ENCODE peak calls at places on chromosomes 2 and 18, in eight cellular contexts. One of them, this sample, is unnamed.

GRCh38 chr2:168311265-168311925 is 64.0 kb upstream of the STK39 start:
- DNase-seq in OCI-LY7: no peak
- DNase-seq in pancreas: no peak
- DNase-seq in SK-N-SH: no peak
- DNase-seq in GM13977: no peak
- DNase-seq in Peyer's patch: no peak
- DNase-seq in mammary epithelial cell: no peak
- DNase-seq in endodermal cell: no peak
- DNase-seq in this sample: peak

GRCh38 chr2:235463893-235464292 is 29.9 kb upstream of the AGAP1 start:
- DNase-seq in OCI-LY7: no peak
- DNase-seq in pancreas: peak
- DNase-seq in SK-N-SH: no peak
- DNase-seq in GM13977: no peak
- DNase-seq in Peyer's patch: no peak
- DNase-seq in mammary epithelial cell: no peak
- DNase-seq in endodermal cell: no peak
- DNase-seq in this sample: no peak

GRCh38 chr2:6877402-6878305 is at the start of gene RSAD2:
- DNase-seq in OCI-LY7: no peak
- DNase-seq in pancreas: peak
- DNase-seq in SK-N-SH: no peak
- DNase-seq in GM13977: no peak
- DNase-seq in Peyer's patch: peak
- DNase-seq in mammary epithelial cell: peak
- DNase-seq in endodermal cell: no peak
- DNase-seq in this sample: peak

GRCh38 chr18:53380063-53380639 is 844.3 kb downstream of the MBD2 start:
- DNase-seq in OCI-LY7: peak
- DNase-seq in pancreas: no peak
- DNase-seq in SK-N-SH: peak
- DNase-seq in GM13977: peak
- DNase-seq in Peyer's patch: no peak
- DNase-seq in mammary epithelial cell: peak
- DNase-seq in endodermal cell: peak
- DNase-seq in this sample: peak

GRCh38 chr2:9610781-9611548 is 19.8 kb downstream of the YWHAQ start:
- DNase-seq in OCI-LY7: no peak
- DNase-seq in pancreas: no peak
- DNase-seq in SK-N-SH: no peak
- DNase-seq in GM13977: no peak
- DNase-seq in Peyer's patch: no peak
- DNase-seq in mammary epithelial cell: no peak
- DNase-seq in endodermal cell: no peak
- DNase-seq in this sample: peak

GRCh38 chr18:8750954-8751415 is 45.6 kb downstream of the MTCL1 start:
- DNase-seq in OCI-LY7: no peak
- DNase-seq in pancreas: no peak
- DNase-seq in SK-N-SH: peak
- DNase-seq in GM13977: no peak
- DNase-seq in Peyer's patch: no peak
- DNase-seq in mammary epithelial cell: no peak
- DNase-seq in endodermal cell: no peak
- DNase-seq in this sample: peak

GRCh38 chr2:27507293-27507692 is 10.7 kb downstream of the GCKR start:
- DNase-seq in OCI-LY7: no peak
- DNase-seq in pancreas: no peak
- DNase-seq in SK-N-SH: no peak
- DNase-seq in GM13977: no peak
- DNase-seq in Peyer's patch: no peak
- DNase-seq in mammary epithelial cell: no peak
- DNase-seq in endodermal cell: no peak
- DNase-seq in this sample: no peak

GRCh38 chr2:223306371-223306770 is 254.4 kb downstream of the KCNE4 start:
- DNase-seq in OCI-LY7: peak
- DNase-seq in pancreas: no peak
- DNase-seq in SK-N-SH: no peak
- DNase-seq in GM13977: no peak
- DNase-seq in Peyer's patch: no peak
- DNase-seq in mammary epithelial cell: no peak
- DNase-seq in endodermal cell: peak
- DNase-seq in this sample: peak

GRCh38 chr2:85604568-85605339 is 2.3 kb upstream of the TMEM150A start:
- DNase-seq in OCI-LY7: no peak
- DNase-seq in pancreas: no peak
- DNase-seq in SK-N-SH: no peak
- DNase-seq in GM13977: no peak
- DNase-seq in Peyer's patch: no peak
- DNase-seq in mammary epithelial cell: no peak
- DNase-seq in endodermal cell: peak
- DNase-seq in this sample: peak

GRCh38 chr2:147451902-147452515 is 392.8 kb upstream of the ACVR2A start:
- DNase-seq in OCI-LY7: no peak
- DNase-seq in pancreas: no peak
- DNase-seq in SK-N-SH: no peak
- DNase-seq in GM13977: no peak
- DNase-seq in Peyer's patch: no peak
- DNase-seq in mammary epithelial cell: no peak
- DNase-seq in endodermal cell: no peak
- DNase-seq in this sample: no peak

GRCh38 chr2:59680863-59681262 is 872.6 kb downstream of the BCL11A start:
- DNase-seq in OCI-LY7: no peak
- DNase-seq in pancreas: no peak
- DNase-seq in SK-N-SH: no peak
- DNase-seq in GM13977: no peak
- DNase-seq in Peyer's patch: no peak
- DNase-seq in mammary epithelial cell: peak
- DNase-seq in endodermal cell: no peak
- DNase-seq in this sample: peak

DNA sequence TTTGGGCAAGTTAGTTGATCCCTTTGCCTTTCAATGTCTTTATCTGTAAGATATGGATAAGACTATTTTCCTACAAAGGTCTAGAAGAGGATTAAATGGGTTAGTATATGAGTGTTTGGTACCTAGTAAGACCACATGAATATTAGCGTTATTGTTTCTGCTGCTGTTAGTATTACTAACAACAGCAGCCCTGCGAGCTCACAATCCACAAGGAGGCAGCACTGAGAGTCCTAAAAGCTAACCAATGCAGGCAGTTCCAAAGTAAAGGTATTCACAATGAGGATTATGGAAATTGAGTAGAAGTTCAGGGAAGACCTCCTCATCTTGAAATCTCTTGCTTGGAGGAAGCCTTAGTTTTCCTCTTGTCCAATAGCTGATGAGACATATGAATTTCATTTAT is 248.9 kb downstream of the TDRD15 start:
- DNase-seq in OCI-LY7: peak
- DNase-seq in pancreas: no peak
- DNase-seq in SK-N-SH: peak
- DNase-seq in GM13977: no peak
- DNase-seq in Peyer's patch: no peak
- DNase-seq in mammary epithelial cell: peak
- DNase-seq in endodermal cell: peak
- DNase-seq in this sample: no peak
- TF ChIP-seq CTCF in OCI-LY7: peak
- TF ChIP-seq CTCF in pancreas: no peak
- TF ChIP-seq CTCF in SK-N-SH: peak
- TF ChIP-seq CTCF in GM13977: peak
- TF ChIP-seq CTCF in Peyer's patch: no peak
- TF ChIP-seq CTCF in mammary epithelial cell: peak
- TF ChIP-seq CTCF in endodermal cell: peak
- TF ChIP-seq CTCF in this sample: peak

GRCh38 chr2:173496746-173497145 is 142.1 kb downstream of the CDCA7 start:
- DNase-seq in OCI-LY7: no peak
- DNase-seq in pancreas: no peak
- DNase-seq in SK-N-SH: no peak
- DNase-seq in GM13977: no peak
- DNase-seq in Peyer's patch: no peak
- DNase-seq in mammary epithelial cell: peak
- DNase-seq in endodermal cell: no peak
- DNase-seq in this sample: peak

GRCh38 chr2:173488861-173489260 is 134.2 kb downstream of the CDCA7 start:
- DNase-seq in OCI-LY7: no peak
- DNase-seq in pancreas: no peak
- DNase-seq in SK-N-SH: no peak
- DNase-seq in GM13977: no peak
- DNase-seq in Peyer's patch: no peak
- DNase-seq in mammary epithelial cell: no peak
- DNase-seq in endodermal cell: no peak
- DNase-seq in this sample: no peak

DNA sequence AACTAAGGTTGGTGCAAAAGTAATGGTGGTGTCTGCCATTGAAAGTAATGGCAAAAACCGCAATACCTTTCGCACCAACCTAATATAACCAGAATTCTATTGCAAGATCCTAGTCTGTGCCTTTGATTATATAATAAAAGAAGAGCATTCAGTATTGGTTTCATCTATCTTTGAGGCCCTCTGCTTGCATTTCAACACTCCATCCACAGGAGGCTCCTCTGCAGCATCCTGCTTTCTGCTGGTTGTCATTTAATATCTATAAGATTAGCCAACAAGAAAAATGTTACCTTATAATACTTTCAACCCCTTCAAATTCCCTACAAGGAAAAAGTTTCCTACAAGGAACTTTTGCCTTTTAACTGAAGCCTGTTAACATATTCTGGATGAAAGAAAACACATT is 139.2 kb downstream of the CDCA7 start:
- DNase-seq in OCI-LY7: no peak
- DNase-seq in pancreas: no peak
- DNase-seq in SK-N-SH: no peak
- DNase-seq in GM13977: no peak
- DNase-seq in Peyer's patch: no peak
- DNase-seq in mammary epithelial cell: no peak
- DNase-seq in endodermal cell: no peak
- DNase-seq in this sample: no peak
- TF ChIP-seq CTCF in OCI-LY7: no peak
- TF ChIP-seq CTCF in pancreas: no peak
- TF ChIP-seq CTCF in SK-N-SH: peak
- TF ChIP-seq CTCF in GM13977: no peak
- TF ChIP-seq CTCF in Peyer's patch: no peak
- TF ChIP-seq CTCF in mammary epithelial cell: peak
- TF ChIP-seq CTCF in endodermal cell: peak
- TF ChIP-seq CTCF in this sample: peak

GRCh38 chr18:76474824-76475223 is 20.2 kb downstream of the ZNF516 start:
- DNase-seq in OCI-LY7: no peak
- DNase-seq in pancreas: no peak
- DNase-seq in SK-N-SH: no peak
- DNase-seq in GM13977: no peak
- DNase-seq in Peyer's patch: no peak
- DNase-seq in mammary epithelial cell: no peak
- DNase-seq in endodermal cell: no peak
- DNase-seq in this sample: no peak

GRCh38 chr18:76472811-76473210 is 22.2 kb downstream of the ZNF516 start:
- DNase-seq in OCI-LY7: no peak
- DNase-seq in pancreas: no peak
- DNase-seq in SK-N-SH: no peak
- DNase-seq in GM13977: no peak
- DNase-seq in Peyer's patch: no peak
- DNase-seq in mammary epithelial cell: no peak
- DNase-seq in endodermal cell: no peak
- DNase-seq in this sample: no peak

GRCh38 chr18:76479351-76480238 is 15.4 kb downstream of the ZNF516 start:
- DNase-seq in OCI-LY7: no peak
- DNase-seq in pancreas: no peak
- DNase-seq in SK-N-SH: no peak
- DNase-seq in GM13977: no peak
- DNase-seq in Peyer's patch: no peak
- DNase-seq in mammary epithelial cell: no peak
- DNase-seq in endodermal cell: no peak
- DNase-seq in this sample: no peak

GRCh38 chr18:76476665-76477561 is 18.1 kb downstream of the ZNF516 start:
- DNase-seq in OCI-LY7: no peak
- DNase-seq in pancreas: no peak
- DNase-seq in SK-N-SH: no peak
- DNase-seq in GM13977: no peak
- DNase-seq in Peyer's patch: no peak
- DNase-seq in mammary epithelial cell: no peak
- DNase-seq in endodermal cell: no peak
- DNase-seq in this sample: peak

GRCh38 chr18:76475450-76476203 is 19.4 kb downstream of the ZNF516 start:
- DNase-seq in OCI-LY7: no peak
- DNase-seq in pancreas: no peak
- DNase-seq in SK-N-SH: peak
- DNase-seq in GM13977: no peak
- DNase-seq in Peyer's patch: no peak
- DNase-seq in mammary epithelial cell: no peak
- DNase-seq in endodermal cell: no peak
- DNase-seq in this sample: no peak
- TF ChIP-seq CTCF in OCI-LY7: no peak
- TF ChIP-seq CTCF in pancreas: no peak
- TF ChIP-seq CTCF in SK-N-SH: peak
- TF ChIP-seq CTCF in GM13977: no peak
- TF ChIP-seq CTCF in Peyer's patch: no peak
- TF ChIP-seq CTCF in mammary epithelial cell: peak
- TF ChIP-seq CTCF in endodermal cell: peak
- TF ChIP-seq CTCF in this sample: peak

GRCh38 chr2:157789933-157790511 is 86.1 kb downstream of the ACVR1 start:
- DNase-seq in OCI-LY7: no peak
- DNase-seq in pancreas: peak
- DNase-seq in SK-N-SH: no peak
- DNase-seq in GM13977: no peak
- DNase-seq in Peyer's patch: peak
- DNase-seq in mammary epithelial cell: peak
- DNase-seq in endodermal cell: no peak
- DNase-seq in this sample: no peak

GRCh38 chr2:157790780-157791179 is 85.3 kb downstream of the ACVR1 start:
- DNase-seq in OCI-LY7: no peak
- DNase-seq in pancreas: no peak
- DNase-seq in SK-N-SH: no peak
- DNase-seq in GM13977: no peak
- DNase-seq in Peyer's patch: no peak
- DNase-seq in mammary epithelial cell: no peak
- DNase-seq in endodermal cell: no peak
- DNase-seq in this sample: no peak

GRCh38 chr2:157792345-157793052 is 83.6 kb downstream of the ACVR1 start:
- DNase-seq in OCI-LY7: no peak
- DNase-seq in pancreas: no peak
- DNase-seq in SK-N-SH: no peak
- DNase-seq in GM13977: no peak
- DNase-seq in Peyer's patch: no peak
- DNase-seq in mammary epithelial cell: no peak
- DNase-seq in endodermal cell: no peak
- DNase-seq in this sample: peak

GRCh38 chr2:157789161-157789720 is 86.9 kb downstream of the ACVR1 start:
- DNase-seq in OCI-LY7: no peak
- DNase-seq in pancreas: no peak
- DNase-seq in SK-N-SH: no peak
- DNase-seq in GM13977: no peak
- DNase-seq in Peyer's patch: no peak
- DNase-seq in mammary epithelial cell: no peak
- DNase-seq in endodermal cell: no peak
- DNase-seq in this sample: no peak

DNA sequence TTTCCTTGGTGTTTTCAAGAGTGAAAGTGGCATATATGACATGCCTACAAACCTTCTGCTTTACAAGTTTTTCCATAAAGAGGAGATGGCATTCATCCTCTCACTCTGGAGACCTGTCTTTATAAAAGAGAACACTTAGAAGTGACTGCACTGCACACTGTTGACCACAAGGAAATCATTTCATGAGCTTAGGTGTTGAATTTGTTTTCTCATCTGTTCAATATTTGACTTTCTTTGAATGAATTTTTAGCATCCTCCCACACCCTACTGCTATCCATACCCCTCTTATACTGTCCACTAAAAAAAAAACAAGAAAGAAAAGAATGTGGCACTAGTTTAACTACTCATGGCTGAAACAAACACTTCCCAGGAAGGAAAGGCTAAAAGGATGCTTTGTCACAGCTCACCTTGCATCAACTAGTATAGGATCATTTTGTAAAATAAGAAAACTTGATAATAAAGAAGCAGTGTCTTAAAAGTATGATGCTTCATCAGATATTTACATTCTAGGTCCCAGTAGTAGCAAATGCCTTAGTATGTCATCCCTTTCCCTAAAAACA is 83.0 kb downstream of the ACVR1 start:
- DNase-seq in OCI-LY7: no peak
- DNase-seq in pancreas: no peak
- DNase-seq in SK-N-SH: no peak
- DNase-seq in GM13977: no peak
- DNase-seq in Peyer's patch: no peak
- DNase-seq in mammary epithelial cell: no peak
- DNase-seq in endodermal cell: no peak
- DNase-seq in this sample: peak
- TF ChIP-seq CTCF in OCI-LY7: no peak
- TF ChIP-seq CTCF in pancreas: no peak
- TF ChIP-seq CTCF in SK-N-SH: peak
- TF ChIP-seq CTCF in GM13977: no peak
- TF ChIP-seq CTCF in Peyer's patch: no peak
- TF ChIP-seq CTCF in mammary epithelial cell: no peak
- TF ChIP-seq CTCF in endodermal cell: peak
- TF ChIP-seq CTCF in this sample: peak

This sample was measured in astrocyte of the spinal cord.